ENCODE peak calls at places on chromosomes 12 and 14, in four cellular contexts. Q, M, O and I are unnamed samples.
A peak's percentile ranks its signal among the peaks of the same experiment; 100 is the strongest.

GRCh38 chr12:129641916-129642315 is 261.9 kb downstream of the TMEM132D start:
- DNase-seq in Q (no peak), M (no peak), O (no peak), I (no peak)

GRCh38 chr12:9745191-9745590 is 12.3 kb upstream of the CLECL1 start:
- DNase-seq in Q (no peak), M (no peak), O (no peak), I (no peak)

GRCh38 chr14:41022932-41023331 is 583.7 kb upstream of the LRFN5 start:
- DNase-seq in Q (no peak), M (no peak), O (peak; percentile 5), I (peak; percentile 10)

GRCh38 chr14:33931439-33931838 is 19.4 kb downstream of the EGLN3 start:
- DNase-seq in Q (no peak), M (no peak), O (no peak), I (no peak)

GRCh38 chr14:59360923-59361794 is 104.0 kb downstream of the GPR135 start:
- DNase-seq in Q (no peak), M (no peak), O (peak; percentile 82), I (peak; percentile 95)

GRCh38 chr14:105092912-105093425 is 27.7 kb upstream of the GPR132 start:
- DNase-seq in Q (peak; percentile 57), M (peak; percentile 69), O (peak; percentile 58), I (peak; percentile 35)

GRCh38 chr12:53213348-53213747 is 6.3 kb upstream of the ITGB7 start:
- DNase-seq in Q (peak; percentile 80), M (peak; percentile 75), O (peak; percentile 70), I (peak; percentile 82)

GRCh38 chr12:114638790-114639435 is 45.1 kb downstream of the TBX3 start:
- DNase-seq in Q (no peak), M (no peak), O (no peak), I (no peak)

GRCh38 chr12:95147836-95148235 is 69.4 kb downstream of the FGD6 start:
- DNase-seq in Q (no peak), M (no peak), O (no peak), I (no peak)

GRCh38 chr12:88812610-88813009 is 232.3 kb upstream of the KITLG start:
- DNase-seq in Q (no peak), M (no peak), O (no peak), I (no peak)

GRCh38 chr14:76133103-76133502 is 18.6 kb upstream of the GPATCH2L start:
- DNase-seq in Q (no peak), M (no peak), O (peak; percentile 24), I (peak; percentile 66)

GRCh38 chr14:36504805-36505192 is 15.2 kb downstream of the NKX2-1 start:
- DNase-seq in Q (no peak), M (no peak), O (no peak), I (no peak)

GRCh38 chr14:96051642-96052540 is 12.7 kb downstream of the C14orf132 start:
- DNase-seq in Q (no peak), M (no peak), O (peak; percentile 8), I (no peak)

GRCh38 chr12:104691661-104692334 is 235.1 kb downstream of the CHST11 start:
- DNase-seq in Q (no peak), M (no peak), O (no peak), I (no peak)

GRCh38 chr14:24356208-24356607 is 11.8 kb upstream of the NFATC4 start:
- DNase-seq in Q (no peak), M (no peak), O (no peak), I (no peak)

GRCh38 chr14:105126970-105127307 is 41.6 kb downstream of the JAG2 start:
- DNase-seq in Q (no peak), M (no peak), O (no peak), I (no peak)

GRCh38 chr12:68063900-68064590 is 74.8 kb downstream of the IFNG-AS1 start:
- DNase-seq in Q (no peak), M (no peak), O (no peak), I (no peak)

GRCh38 chr12:41589878-41590277 is 401.8 kb downstream of the PDZRN4 start:
- DNase-seq in Q (no peak), M (no peak), O (no peak), I (no peak)

GRCh38 chr12:1293901-1294300 is 300.5 kb downstream of the FBXL14 start:
- DNase-seq in Q (no peak), M (no peak), O (no peak), I (no peak)

GRCh38 chr14:89351364-89351957 is 65.6 kb downstream of the FOXN3 start:
- DNase-seq in Q (peak; percentile 18), M (no peak), O (peak; percentile 42), I (no peak)

GRCh38 chr14:101590062-101590461 is 28.8 kb downstream of the DIO3 start:
- DNase-seq in Q (no peak), M (no peak), O (no peak), I (no peak)

GRCh38 chr12:51449569-51450246 is 25.1 kb downstream of the SLC4A8 start:
- DNase-seq in Q (no peak), M (no peak), O (peak; percentile 39), I (peak; percentile 18)